ENCODE peak calls at places on chromosome 18, in ten cellular contexts. Y is GM12865; T is fibroblast of the aortic adventitia; B is CD8-positive, alpha-beta T cell; E is HFF-Myc; H is PC-9; Z is neuronal stem cell; U is adipocyte; F is cardiac muscle cell; W is HCT116. I is an unnamed sample.

GRCh38 chr18:79939096-79939495 is 12.4 kb downstream of the SLC66A2 start:
- DNase-seq in Y (no peak), T (no peak), B (no peak), E (no peak), H (no peak), Z (no peak), U (peak; percentile 25), F (no peak), W (no peak), I (no peak)

GRCh38 chr18:22816266-22817176 is 116.6 kb upstream of the RBBP8 start:
- DNase-seq in Y (no peak), T (no peak), B (no peak), E (no peak), H (no peak), Z (no peak), U (no peak), F (no peak), W (no peak), I (no peak)

GRCh38 chr18:48545690-48546365 is 7.0 kb downstream of the CTIF start:
- DNase-seq in Y (no peak), T (peak; percentile 79), B (no peak), E (no peak), H (no peak), Z (peak; percentile 66), U (peak; percentile 81), F (peak; percentile 73), W (no peak), I (peak; percentile 56)

GRCh38 chr18:78884502-78884901 is 95.1 kb upstream of the SALL3 start:
- DNase-seq in Y (no peak), T (no peak), B (no peak), E (no peak), H (no peak), Z (no peak), U (no peak), F (no peak), W (no peak), I (no peak)

GRCh38 chr18:79603321-79604204 is 76.0 kb upstream of the CTDP1 start:
- DNase-seq in Y (no peak), T (no peak), B (no peak), E (no peak), H (no peak), Z (no peak), U (no peak), F (no peak), W (no peak), I (no peak)

GRCh38 chr18:24731158-24731557 is 270.7 kb downstream of the HRH4 start:
- DNase-seq in Y (peak; percentile 16), T (no peak), B (no peak), E (no peak), H (no peak), Z (no peak), U (no peak), F (no peak), W (no peak), I (no peak)

GRCh38 chr18:77208969-77209368 is 40.7 kb upstream of the GALR1 start:
- DNase-seq in Y (peak; percentile 70), T (peak; percentile 57), B (no peak), E (no peak), H (peak; percentile 23), Z (no peak), U (peak; percentile 26), F (peak; percentile 69), W (no peak), I (peak; percentile 84)

GRCh38 chr18:31225668-31226067 is 63.0 kb upstream of the DSC1 start:
- DNase-seq in Y (no peak), T (peak; percentile 0), B (no peak), E (no peak), H (no peak), Z (peak; percentile 65), U (peak; percentile 19), F (peak; percentile 67), W (no peak), I (no peak)

GRCh38 chr18:29184654-29185053 is 1007.7 kb upstream of the CDH2 start:
- DNase-seq in Y (no peak), T (no peak), B (no peak), E (no peak), H (no peak), Z (no peak), U (no peak), F (peak; percentile 17), W (no peak), I (peak; percentile 59)

GRCh38 chr18:31247574-31248199 is 70.3 kb upstream of the DSG1 start:
- DNase-seq in Y (no peak), T (no peak), B (no peak), E (no peak), H (no peak), Z (no peak), U (no peak), F (peak; percentile 34), W (no peak), I (peak; percentile 9)

GRCh38 chr18:80202264-80202998 is 44.9 kb downstream of the PARD6G start:
- DNase-seq in Y (peak; percentile 86), T (no peak), B (no peak), E (no peak), H (no peak), Z (no peak), U (no peak), F (no peak), W (no peak), I (no peak)

GRCh38 chr18:7341581-7342337 is 110.9 kb downstream of the LRRC30 start:
- DNase-seq in Y (no peak), T (no peak), B (no peak), E (no peak), H (no peak), Z (no peak), U (no peak), F (no peak), W (no peak), I (no peak)

GRCh38 chr18:11995445-11996189 is 14.3 kb downstream of the IMPA2 start:
- DNase-seq in Y (peak; percentile 77), T (peak; percentile 83), B (peak; percentile 46), E (peak; percentile 65), H (peak; percentile 70), Z (peak; percentile 48), U (peak; percentile 86), F (peak; percentile 89), W (peak; percentile 41), I (peak; percentile 81)

GRCh38 chr18:55326134-55326533 is 261.9 kb downstream of the TCF4 start:
- DNase-seq in Y (no peak), T (no peak), B (no peak), E (no peak), H (no peak), Z (no peak), U (no peak), F (no peak), W (no peak), I (no peak)

GRCh38 chr18:13613591-13614317 is 112.6 kb downstream of the FAM210A start:
- DNase-seq in Y (peak; percentile 48), T (no peak), B (no peak), E (no peak), H (no peak), Z (no peak), U (no peak), F (no peak), W (no peak), I (no peak)
- H3K4me3 ChIP-seq in Y (peak overlapping the region; percentile 51), T (no peak overlapping the region), B (no peak overlapping the region), E (no peak overlapping the region), H (no peak overlapping the region), Z (no peak overlapping the region), U (no peak overlapping the region), F (no peak overlapping the region), W (no peak overlapping the region), I (no peak overlapping the region)

DNA sequence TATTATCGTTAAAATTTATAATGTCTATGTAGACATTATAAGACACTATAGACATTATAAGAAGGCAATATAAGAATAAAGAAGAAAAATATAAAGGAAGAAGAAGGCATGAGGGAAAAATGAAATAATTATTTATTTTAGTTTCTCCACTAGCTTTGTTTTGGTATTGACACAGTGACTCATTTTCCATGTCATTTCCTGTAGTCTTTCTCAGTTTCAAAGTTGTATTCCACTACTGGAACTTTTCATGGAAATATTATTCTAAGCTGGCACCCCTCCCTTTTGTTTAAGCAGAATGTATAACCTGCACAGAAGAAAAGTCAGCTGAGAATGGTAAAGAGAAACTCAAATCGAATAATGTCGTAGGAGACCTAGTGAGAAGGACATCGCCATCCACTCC is 234.2 kb upstream of the NETO1 start:
- DNase-seq in Y (no peak), T (no peak), B (no peak), E (no peak), H (no peak), Z (no peak), U (peak; percentile 25), F (no peak), W (no peak), I (no peak)
- H3K4me3 ChIP-seq in Y (no peak overlapping the region), T (no peak overlapping the region), B (no peak overlapping the region), E (no peak overlapping the region), H (no peak overlapping the region), Z (no peak overlapping the region), U (no peak overlapping the region), F (no peak overlapping the region), W (no peak overlapping the region), I (no peak overlapping the region)

GRCh38 chr18:35409921-35410320 is 32.8 kb upstream of the ZNF396 start:
- DNase-seq in Y (no peak), T (no peak), B (no peak), E (no peak), H (no peak), Z (no peak), U (peak; percentile 18), F (no peak), W (no peak), I (no peak)
- H3K4me3 ChIP-seq in Y (no peak overlapping the region), T (no peak overlapping the region), B (no peak overlapping the region), E (no peak overlapping the region), H (no peak overlapping the region), Z (no peak overlapping the region), U (no peak overlapping the region), F (no peak overlapping the region), W (no peak overlapping the region), I (no peak overlapping the region)

GRCh38 chr18:63180971-63181376 is 138.6 kb downstream of the BCL2 start:
- DNase-seq in Y (peak; percentile 91), T (no peak), B (no peak), E (no peak), H (no peak), Z (no peak), U (no peak), F (no peak), W (no peak), I (no peak)

GRCh38 chr18:63181706-63182105 is 137.9 kb downstream of the BCL2 start:
- DNase-seq in Y (peak; percentile 37), T (no peak), B (no peak), E (no peak), H (no peak), Z (no peak), U (no peak), F (no peak), W (no peak), I (no peak)

GRCh38 chr18:63178526-63178880 is 141.1 kb downstream of the BCL2 start:
- DNase-seq in Y (peak; percentile 64), T (no peak), B (no peak), E (no peak), H (no peak), Z (no peak), U (peak; percentile 80), F (peak; percentile 76), W (no peak), I (peak; percentile 67)

GRCh38 chr18:63179422-63179821 is 140.1 kb downstream of the BCL2 start:
- DNase-seq in Y (no peak), T (no peak), B (no peak), E (no peak), H (no peak), Z (no peak), U (no peak), F (no peak), W (no peak), I (no peak)

DNA sequence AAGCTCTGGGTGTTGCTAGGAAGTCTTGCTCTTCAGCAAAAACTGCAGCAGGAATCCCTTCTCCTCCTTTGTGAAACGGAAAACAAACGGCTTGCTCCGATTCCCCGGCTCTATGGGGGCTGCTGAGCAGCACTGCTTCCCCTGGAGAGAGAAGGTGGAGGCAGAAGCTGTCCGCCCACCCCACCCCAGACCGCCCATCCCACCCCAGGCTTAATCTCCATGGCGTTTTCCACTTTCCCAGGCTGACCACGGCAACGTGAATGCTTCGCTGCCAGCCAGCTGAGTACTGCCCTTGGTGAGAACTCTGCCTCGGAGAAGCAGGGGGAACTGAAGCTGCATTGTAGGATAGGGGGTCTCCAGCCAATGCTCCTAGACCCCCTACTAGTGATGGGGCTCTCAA is 139.2 kb downstream of the BCL2 start:
- DNase-seq in Y (no peak), T (no peak), B (no peak), E (no peak), H (no peak), Z (no peak), U (no peak), F (no peak), W (no peak), I (no peak)
- H3K4me3 ChIP-seq in Y (peak overlapping the region; percentile 38), T (no peak overlapping the region), B (no peak overlapping the region), E (no peak overlapping the region), H (no peak overlapping the region), Z (no peak overlapping the region), U (no peak overlapping the region), F (no peak overlapping the region), W (no peak overlapping the region), I (no peak overlapping the region)